ENCODE peak calls at places on chromosomes 16 and 17, in eight cellular contexts. V is HS-5; B is GF-D8; L is EH; Y is OCI-LY7; T is stimulated activated CD4-positive, alpha-beta T cell treated with anti-CD3 and anti-CD28 coated beads, TNF-alpha, amount 100 ng/mL, for 1 hour; Z is neural crest cell; Q is sciatic nerve. J is an unnamed sample.

GRCh38 chr17:49920370-49920769 is 48.6 kb upstream of the DLX4 start:
- DNase-seq in L (no peak), Y (no peak), Z (no peak), B (no peak), T (no peak), V (no peak), Q (no peak), J (no peak)

GRCh38 chr16:88066680-88067529 is 115.7 kb downstream of the BANP start:
- DNase-seq in Y (no peak), T (no peak), Z (no peak), V (no peak), L (no peak), B (no peak), Q (peak), J (no peak)

GRCh38 chr16:68037820-68038597 is 14.9 kb downstream of the DUS2 start:
- DNase-seq in L (no peak), V (no peak), Z (no peak), B (no peak), Q (no peak), T (no peak), Y (peak), J (no peak)

GRCh38 chr17:81036128-81036891 is 1.4 kb downstream of the BAIAP2 start:
- DNase-seq in L (peak), T (no peak), V (no peak), B (no peak), Z (no peak), Q (no peak), Y (no peak), J (no peak)

GRCh38 chr16:4561565-4561964 is 5.4 kb downstream of the C16orf96 start:
- DNase-seq in L (no peak), Y (no peak), Z (peak), T (no peak), Q (no peak), V (no peak), B (no peak), J (no peak)

GRCh38 chr17:80465316-80465974 is 11.0 kb downstream of the NPTX1 start:
- DNase-seq in T (no peak), L (no peak), V (no peak), B (no peak), Z (no peak), Q (no peak), Y (no peak), J (no peak)

GRCh38 chr16:30997000-30997886 is 12.2 kb downstream of the HSD3B7 start:
- DNase-seq in Z (peak), T (peak), B (no peak), L (peak), V (no peak), Y (peak), Q (peak), J (peak)

GRCh38 chr16:2499454-2499853 is 14.3 kb upstream of the ATP6V0C start:
- DNase-seq in L (no peak), Y (no peak), V (no peak), T (no peak), Z (no peak), B (no peak), Q (no peak), J (no peak)

GRCh38 chr17:74898376-74898946 is 5.0 kb upstream of the FADS6 start:
- DNase-seq in B (no peak), T (no peak), Y (no peak), V (no peak), Q (no peak), Z (no peak), L (no peak), J (no peak)

GRCh38 chr17:48194097-48194550 is 86.6 kb downstream of the SNX11 start:
- DNase-seq in B (no peak), Z (no peak), T (no peak), Y (no peak), Q (no peak), L (peak), V (peak), J (no peak)

GRCh38 chr16:67719778-67720144 is 645 bp upstream of the GFOD2 start:
- DNase-seq in T (no peak), Q (no peak), L (peak), V (no peak), Y (peak), Z (peak), B (no peak), J (peak)

GRCh38 chr17:59505610-59506276 is 59.7 kb upstream of the DHX40 start:
- DNase-seq in T (no peak), Z (no peak), V (no peak), B (no peak), Q (no peak), Y (no peak), L (no peak), J (no peak)

GRCh38 chr16:78045865-78046581 is 23.7 kb downstream of the CLEC3A start:
- DNase-seq in Z (peak), L (peak), T (no peak), Q (peak), Y (no peak), V (no peak), B (no peak), J (peak)

GRCh38 chr16:86261379-86261778 is 248.9 kb upstream of the FOXF1 start:
- DNase-seq in Y (peak), Z (no peak), V (no peak), L (peak), Q (no peak), B (no peak), T (no peak), J (peak)

GRCh38 chr17:9268546-9268945 is 247.2 kb downstream of the NTN1 start:
- DNase-seq in Q (no peak), L (peak), B (no peak), Y (no peak), Z (no peak), T (no peak), V (no peak), J (no peak)

GRCh38 chr17:10261098-10261497 is 62.7 kb upstream of the GAS7 start:
- DNase-seq in Z (no peak), T (no peak), L (no peak), Y (no peak), B (no peak), Q (no peak), V (no peak), J (no peak)

GRCh38 chr16:86798247-86799041 is 220.1 kb downstream of the FOXL1 start:
- DNase-seq in Y (no peak), T (no peak), Z (no peak), Q (no peak), L (peak), V (no peak), B (no peak), J (no peak)

GRCh38 chr17:17152385-17152784 is 53.7 kb downstream of the PLD6 start:
- DNase-seq in Z (no peak), L (peak), T (no peak), Y (no peak), V (no peak), B (no peak), Q (no peak), J (no peak)

GRCh38 chr17:76562734-76563148 is 22.9 kb downstream of the PRCD start:
- DNase-seq in V (peak), Q (no peak), L (peak), B (no peak), Y (no peak), T (no peak), Z (no peak), J (no peak)

GRCh38 chr17:4490637-4491061 is 8.0 kb upstream of the SPNS2 start:
- DNase-seq in Y (no peak), T (no peak), V (no peak), B (no peak), Q (no peak), Z (no peak), L (no peak), J (no peak)

GRCh38 chr16:53950677-53951076 is 246.7 kb downstream of the FTO start:
- DNase-seq in T (no peak), V (no peak), L (no peak), Y (no peak), Q (no peak), Z (no peak), B (no peak), J (no peak)

GRCh38 chr16:50751528-50751927 is 9.6 kb downstream of the CYLD start:
- DNase-seq in B (no peak), V (no peak), Y (no peak), T (no peak), Z (no peak), Q (no peak), L (no peak), J (no peak)

GRCh38 chr17:27106982-27107360 is 186.9 kb upstream of the WSB1 start:
- DNase-seq in T (no peak), Y (no peak), V (no peak), L (no peak), Z (no peak), B (no peak), Q (no peak), J (no peak)

GRCh38 chr17:78127240-78127887 is 1.2 kb downstream of the TMC6 start:
- DNase-seq in V (no peak), Z (peak), L (no peak), T (no peak), Y (peak), B (peak), Q (peak), J (peak)

GRCh38 chr16:80260906-80261311 is 279.9 kb upstream of the DYNLRB2 start:
- DNase-seq in V (no peak), Y (no peak), Q (no peak), T (no peak), B (no peak), L (no peak), Z (no peak), J (no peak)